ENCODE peak calls at places on chromosomes 4 and X, in six cellular contexts. E is Panc1, J is K562, S is tibial nerve, H is heart left ventricle, A is neural progenitor cell. B is an unnamed sample.

GRCh38 chr4:39565925-39566630 is 38.8 kb upstream of the UGDH start:
- DNase-seq in A (no peak), S (no peak), H (no peak), J (no peak), E (no peak), B (no peak)

GRCh38 chr4:111689731-111690130 is 455.5 kb upstream of the FAM241A start:
- DNase-seq in H (no peak), S (no peak), A (no peak), J (no peak), E (no peak), B (no peak)

GRCh38 chr4:56790566-56791175 is 30.8 kb downstream of the SPINK2 start:
- DNase-seq in E (no peak), H (no peak), J (no peak), S (no peak), A (no peak), B (no peak)

GRCh38 chr4:169179609-169180526 is 90.9 kb downstream of the SH3RF1 start:
- DNase-seq in H (no peak), S (no peak), A (no peak), E (no peak), J (no peak), B (no peak)

GRCh38 chrX:144219035-144219434 is 335.2 kb downstream of the UBE2NL start:
- DNase-seq in A (peak; percentile 24), H (no peak), S (no peak), E (no peak), J (no peak), B (peak; percentile 32)

GRCh38 chr4:79132826-79133225 is 193.0 kb downstream of the NAA11 start:
- DNase-seq in H (no peak), J (no peak), S (no peak), E (no peak), A (no peak), B (no peak)

GRCh38 chrX:86295293-86295692 is 147.0 kb downstream of the DACH2 start:
- DNase-seq in J (no peak), H (no peak), A (no peak), E (no peak), S (no peak), B (no peak)

GRCh38 chr4:182752158-182752910 is 164.9 kb downstream of the DCTD start:
- DNase-seq in S (no peak), A (peak; percentile 45), H (no peak), E (no peak), J (no peak), B (no peak)

GRCh38 chr4:74262522-74262921 is 45.7 kb upstream of the EPGN start:
- DNase-seq in H (no peak), J (no peak), E (no peak), S (no peak), A (no peak), B (no peak)

GRCh38 chr4:109589119-109589518 is 29.1 kb downstream of the MCUB start:
- DNase-seq in A (no peak), S (no peak), H (no peak), J (no peak), E (no peak), B (no peak)

GRCh38 chr4:73740353-73740778 is at the start of gene CXCL8:
- DNase-seq in A (no peak), J (no peak), E (peak; percentile 87), H (peak; percentile 68), S (peak; percentile 64), B (peak; percentile 72)

GRCh38 chr4:155207534-155208257 is 740 bp upstream of the NPY2R start:
- DNase-seq in S (no peak), H (no peak), E (no peak), A (peak; percentile 83), J (no peak), B (no peak)

GRCh38 chr4:36011381-36011780 is 232.9 kb downstream of the ARAP2 start:
- DNase-seq in J (no peak), E (no peak), H (no peak), A (no peak), S (no peak), B (no peak)

DNA sequence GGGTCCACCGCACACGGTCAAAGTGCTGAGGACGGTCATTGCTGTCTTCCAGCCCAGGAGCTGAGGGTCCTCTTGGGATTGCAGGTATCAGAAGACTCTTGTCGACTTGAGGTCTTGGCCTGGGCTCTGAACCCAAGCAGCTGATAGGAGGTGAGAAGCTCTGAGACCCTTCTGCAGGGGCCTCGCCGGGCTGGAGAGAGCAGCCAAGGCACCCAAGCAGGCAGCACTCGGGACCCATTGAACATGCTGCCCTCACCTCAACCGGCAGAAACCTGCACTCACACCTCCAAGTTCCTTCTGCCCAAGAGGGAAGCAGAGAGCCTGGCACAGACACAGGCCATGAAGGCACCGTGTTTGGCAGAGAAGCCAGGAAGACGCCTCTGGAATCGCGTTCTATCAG is 34.1 kb downstream of the PDHA1 start:
- DNase-seq in S (no peak), A (no peak), E (no peak), J (no peak), H (no peak), B (no peak)
- H3K4me3 ChIP-seq in S (no peak overlapping the region), A (no peak overlapping the region), E (no peak overlapping the region), J (no peak overlapping the region), H (no peak overlapping the region), B (no peak overlapping the region)

DNA sequence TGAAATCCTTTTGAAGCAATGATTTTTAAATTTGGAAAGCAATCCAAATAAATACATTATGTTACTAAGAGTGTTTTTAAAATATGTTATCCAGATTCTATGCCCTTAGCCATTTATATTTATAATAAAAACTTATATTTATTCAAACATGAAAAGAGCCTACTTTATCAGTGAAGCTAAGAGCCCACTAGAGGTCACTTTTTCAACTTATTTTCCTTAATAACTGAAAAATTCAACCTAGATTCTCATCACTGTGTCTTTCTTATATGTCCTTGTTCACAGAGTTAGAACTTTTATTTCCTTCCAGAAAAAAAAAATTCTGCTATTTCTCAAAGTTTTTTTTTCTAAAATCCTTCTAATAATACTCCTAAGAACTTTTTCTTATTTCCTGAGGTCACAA is 23.9 kb downstream of the PRDM8 start:
- DNase-seq in A (no peak), E (no peak), J (no peak), S (no peak), H (no peak), B (no peak)
- TF ChIP-seq CTCF in A (peak; percentile 32), E (peak; percentile 38), J (no peak), S (no peak), H (peak; percentile 14), B (no peak)

GRCh38 chr4:151407466-151408379 is 1.3 kb upstream of the FHIP1A start:
- DNase-seq in J (no peak), S (no peak), A (peak; percentile 10), E (no peak), H (peak; percentile 62), B (peak; percentile 36)
- H3K27ac ChIP-seq in J (no peak overlapping the region), S (peak overlapping the region; percentile 78), A (no peak overlapping the region), E (no peak overlapping the region), H (no peak overlapping the region), B (peak overlapping the region; percentile 57)

DNA sequence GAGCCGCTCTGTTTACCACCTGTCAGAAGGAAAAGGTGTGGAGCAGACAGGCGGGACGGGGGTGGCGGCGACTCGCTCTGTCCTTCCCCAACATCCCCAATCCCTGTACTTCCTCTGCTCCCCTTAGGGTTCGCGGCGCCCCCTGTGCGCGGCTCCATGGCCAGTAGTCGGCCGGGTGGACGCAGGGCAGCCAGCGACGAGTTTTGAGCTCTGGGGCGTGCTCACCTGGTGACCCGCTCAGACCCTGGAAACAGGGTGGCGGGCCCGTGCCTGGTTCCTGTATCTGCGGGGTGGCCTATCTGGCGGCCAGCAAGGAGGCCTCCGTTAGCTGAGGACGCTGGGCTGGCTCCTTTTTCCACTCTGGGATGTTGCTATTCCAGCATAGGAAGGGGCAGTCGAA is 5.4 kb upstream of the MAGIX start:
- DNase-seq in S (no peak), J (no peak), A (no peak), H (no peak), E (no peak), B (no peak)
- H3K4me3 ChIP-seq in S (no peak overlapping the region), J (no peak overlapping the region), A (no peak overlapping the region), H (no peak overlapping the region), E (no peak overlapping the region), B (no peak overlapping the region)

GRCh38 chr4:139560396-139561084 is 4.5 kb upstream of the SETD7 start:
- DNase-seq in S (no peak), H (no peak), J (no peak), E (no peak), A (peak; percentile 49), B (no peak)
- TF ChIP-seq CTCF in S (no peak), H (no peak), J (no peak), E (no peak), A (no peak), B (no peak)

DNA sequence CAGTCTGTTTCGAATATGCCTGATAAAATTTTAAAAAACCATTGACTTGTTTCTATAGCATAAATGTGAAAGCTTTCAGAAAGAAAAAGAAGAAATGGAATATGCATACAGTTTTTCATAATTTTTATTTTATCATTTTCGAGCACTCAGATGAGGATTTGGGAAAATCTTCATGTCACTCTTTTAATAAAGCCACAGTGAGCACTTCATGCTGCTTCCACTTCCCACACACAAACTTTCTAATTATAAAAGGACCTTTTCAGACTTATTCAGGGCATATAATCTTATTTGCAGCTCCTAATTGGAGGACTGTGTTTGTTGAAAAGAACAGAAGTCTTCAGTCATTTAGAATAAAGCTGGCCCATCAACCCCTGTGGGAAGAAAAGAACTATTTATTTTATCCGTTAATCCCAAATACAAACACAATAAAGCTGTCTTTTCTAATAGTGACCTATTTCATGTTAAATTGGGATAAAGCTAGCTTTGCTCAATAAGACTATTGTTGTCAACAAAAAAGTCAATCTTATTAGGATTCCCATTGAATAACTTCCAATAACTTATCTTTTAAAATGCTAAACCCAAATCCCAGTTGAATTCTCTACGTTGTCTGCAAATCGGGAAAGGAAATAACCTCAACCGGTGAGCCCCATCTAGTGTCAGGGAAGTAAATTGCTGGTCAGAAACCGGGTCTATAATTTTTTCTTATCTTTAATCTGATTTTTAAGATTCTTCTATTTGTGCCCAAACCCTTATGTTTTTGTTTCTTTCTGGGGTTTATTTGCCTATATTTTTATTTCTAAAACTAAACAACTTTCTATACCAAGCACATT is 211.5 kb downstream of the PDGFRA start:
- DNase-seq in S (no peak), A (peak; percentile 67), E (no peak), J (peak; percentile 40), H (no peak), B (no peak)
- H3K27ac ChIP-seq in S (peak overlapping the region; percentile 38), A (no peak overlapping the region), E (no peak overlapping the region), J (no peak overlapping the region), H (peak overlapping the region; percentile 43), B (no peak overlapping the region)

GRCh38 chr4:60682901-60683300 is 517.2 kb upstream of the ADGRL3 start:
- DNase-seq in A (no peak), E (no peak), H (no peak), S (no peak), J (no peak), B (no peak)
- H3K4me3 ChIP-seq in A (no peak overlapping the region), E (no peak overlapping the region), H (no peak overlapping the region), S (no peak overlapping the region), J (no peak overlapping the region), B (no peak overlapping the region)

DNA sequence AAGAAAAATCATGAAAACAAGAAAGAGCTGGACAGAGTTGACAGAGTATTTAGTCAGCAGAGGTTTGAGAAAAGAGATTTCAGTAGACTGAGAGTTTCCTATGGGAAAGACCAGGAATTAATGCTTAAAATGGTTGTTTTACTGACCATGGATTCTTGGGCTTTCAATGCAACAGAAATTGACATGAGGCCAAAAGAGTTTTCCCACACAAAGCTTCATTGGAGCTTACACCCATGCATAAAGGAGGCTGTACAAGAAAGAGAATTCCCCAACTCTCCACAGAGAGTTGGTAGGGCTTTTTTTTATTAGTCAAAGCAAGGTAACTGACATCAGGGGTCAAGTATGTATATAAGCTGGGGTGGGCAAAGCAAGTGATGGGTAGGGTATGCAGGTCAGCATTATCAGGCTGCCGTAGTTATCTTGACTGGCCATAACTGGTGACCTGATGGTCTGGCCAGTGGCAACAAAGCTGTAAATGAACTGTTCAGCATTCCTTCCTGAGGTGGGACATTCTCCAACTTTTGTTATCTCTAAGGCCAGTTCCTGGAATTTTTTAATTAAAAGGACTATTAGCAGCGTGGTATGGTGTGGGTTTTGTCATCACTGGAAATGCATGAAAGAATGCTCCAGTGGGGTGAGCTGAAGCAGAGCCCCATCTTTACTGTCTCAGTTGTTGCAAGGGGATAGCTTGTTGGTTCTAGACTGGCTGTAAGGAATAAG is 117.0 kb downstream of the ADAM29 start:
- DNase-seq in S (no peak), H (no peak), A (no peak), E (no peak), J (no peak), B (no peak)
- TF ChIP-seq CTCF in S (no peak), H (no peak), A (no peak), E (no peak), J (no peak), B (no peak)